ENCODE peak calls at places on chromosomes 16 and 17, in nine cellular contexts. One of them, this sample, is unnamed.

GRCh38 chr17:76983431-76983830 is 115.2 kb downstream of the MGAT5B start:
- DNase-seq in C1 segment of cervical spinal cord: no peak
- DNase-seq in NCI-H460: no peak
- DNase-seq in AG08396: no peak
- DNase-seq in activated T-helper 1 cell treated with Interleukin-2 at 50 U/mL for 16 hours: no peak
- DNase-seq in testis: no peak
- DNase-seq in NCI-H774: no peak
- DNase-seq in ovary: no peak
- DNase-seq in tibial artery: no peak
- DNase-seq in this sample: no peak

GRCh38 chr16:56424404-56424765 is 960 bp downstream of the AMFR start:
- DNase-seq in NCI-H460: no peak
- DNase-seq in testis: no peak
- DNase-seq in tibial artery: no peak
- DNase-seq in activated T-helper 1 cell treated with Interleukin-2 at 50 U/mL for 16 hours: no peak
- DNase-seq in ovary: peak; percentile 28
- DNase-seq in AG08396: peak; percentile 16
- DNase-seq in C1 segment of cervical spinal cord: no peak
- DNase-seq in NCI-H774: no peak
- DNase-seq in this sample: no peak

GRCh38 chr17:2215616-2216364 is 87.8 kb downstream of the SMG6 start:
- DNase-seq in NCI-H460: no peak
- DNase-seq in NCI-H774: no peak
- DNase-seq in AG08396: no peak
- DNase-seq in testis: peak; percentile 78
- DNase-seq in ovary: peak; percentile 80
- DNase-seq in C1 segment of cervical spinal cord: peak; percentile 23
- DNase-seq in tibial artery: no peak
- DNase-seq in activated T-helper 1 cell treated with Interleukin-2 at 50 U/mL for 16 hours: peak; percentile 58
- DNase-seq in this sample: peak; percentile 79

GRCh38 chr17:59149841-59150511 is 5.0 kb downstream of the SKA2 start:
- DNase-seq in activated T-helper 1 cell treated with Interleukin-2 at 50 U/mL for 16 hours: no peak
- DNase-seq in tibial artery: no peak
- DNase-seq in AG08396: no peak
- DNase-seq in ovary: no peak
- DNase-seq in testis: no peak
- DNase-seq in NCI-H774: no peak
- DNase-seq in NCI-H460: no peak
- DNase-seq in C1 segment of cervical spinal cord: no peak
- DNase-seq in this sample: no peak

GRCh38 chr17:57948555-57949420 is 6.4 kb downstream of the CUEDC1 start:
- DNase-seq in NCI-H460: peak; percentile 53
- DNase-seq in AG08396: peak; percentile 86
- DNase-seq in tibial artery: peak; percentile 65
- DNase-seq in testis: no peak
- DNase-seq in C1 segment of cervical spinal cord: no peak
- DNase-seq in ovary: no peak
- DNase-seq in NCI-H774: no peak
- DNase-seq in activated T-helper 1 cell treated with Interleukin-2 at 50 U/mL for 16 hours: no peak
- DNase-seq in this sample: peak; percentile 85

GRCh38 chr17:39090832-39091622 is 60.4 kb downstream of the PLXDC1 start:
- DNase-seq in AG08396: no peak
- DNase-seq in ovary: no peak
- DNase-seq in NCI-H774: no peak
- DNase-seq in tibial artery: no peak
- DNase-seq in activated T-helper 1 cell treated with Interleukin-2 at 50 U/mL for 16 hours: no peak
- DNase-seq in testis: no peak
- DNase-seq in C1 segment of cervical spinal cord: no peak
- DNase-seq in NCI-H460: no peak
- DNase-seq in this sample: no peak

GRCh38 chr17:28982191-28982793 is 23.5 kb downstream of the SEZ6 start:
- DNase-seq in tibial artery: no peak
- DNase-seq in C1 segment of cervical spinal cord: no peak
- DNase-seq in AG08396: no peak
- DNase-seq in ovary: no peak
- DNase-seq in NCI-H774: no peak
- DNase-seq in NCI-H460: no peak
- DNase-seq in activated T-helper 1 cell treated with Interleukin-2 at 50 U/mL for 16 hours: peak; percentile 8
- DNase-seq in testis: peak; percentile 24
- DNase-seq in this sample: no peak

GRCh38 chr17:7742729-7743128 is 25.2 kb downstream of the DNAH2 start:
- DNase-seq in tibial artery: no peak
- DNase-seq in AG08396: no peak
- DNase-seq in testis: no peak
- DNase-seq in ovary: no peak
- DNase-seq in NCI-H460: no peak
- DNase-seq in NCI-H774: no peak
- DNase-seq in activated T-helper 1 cell treated with Interleukin-2 at 50 U/mL for 16 hours: no peak
- DNase-seq in C1 segment of cervical spinal cord: no peak
- DNase-seq in this sample: no peak

GRCh38 chr16:15643453-15644305 is 725 bp upstream of the MARF1 start:
- DNase-seq in NCI-H774: peak; percentile 60
- DNase-seq in C1 segment of cervical spinal cord: no peak
- DNase-seq in NCI-H460: peak; percentile 67
- DNase-seq in AG08396: peak; percentile 44
- DNase-seq in tibial artery: no peak
- DNase-seq in testis: peak; percentile 33
- DNase-seq in ovary: peak; percentile 47
- DNase-seq in activated T-helper 1 cell treated with Interleukin-2 at 50 U/mL for 16 hours: no peak
- DNase-seq in this sample: peak; percentile 36

GRCh38 chr17:14354807-14355206 is 53.9 kb downstream of the HS3ST3B1 start:
- DNase-seq in testis: no peak
- DNase-seq in tibial artery: no peak
- DNase-seq in NCI-H460: no peak
- DNase-seq in ovary: no peak
- DNase-seq in AG08396: no peak
- DNase-seq in C1 segment of cervical spinal cord: no peak
- DNase-seq in activated T-helper 1 cell treated with Interleukin-2 at 50 U/mL for 16 hours: no peak
- DNase-seq in NCI-H774: no peak
- DNase-seq in this sample: no peak

GRCh38 chr16:48361012-48361411 is 24.2 kb downstream of the SIAH1 start:
- DNase-seq in C1 segment of cervical spinal cord: no peak
- DNase-seq in tibial artery: no peak
- DNase-seq in AG08396: no peak
- DNase-seq in ovary: no peak
- DNase-seq in NCI-H774: no peak
- DNase-seq in activated T-helper 1 cell treated with Interleukin-2 at 50 U/mL for 16 hours: no peak
- DNase-seq in NCI-H460: no peak
- DNase-seq in testis: no peak
- DNase-seq in this sample: no peak

GRCh38 chr17:44672479-44673093 is 16.3 kb downstream of the MEIOC start:
- DNase-seq in NCI-H774: no peak
- DNase-seq in testis: no peak
- DNase-seq in C1 segment of cervical spinal cord: no peak
- DNase-seq in tibial artery: no peak
- DNase-seq in NCI-H460: peak; percentile 33
- DNase-seq in AG08396: no peak
- DNase-seq in ovary: no peak
- DNase-seq in activated T-helper 1 cell treated with Interleukin-2 at 50 U/mL for 16 hours: no peak
- DNase-seq in this sample: no peak

GRCh38 chr17:78133179-78133951 is 2.8 kb downstream of the TMC8 start:
- DNase-seq in testis: no peak
- DNase-seq in activated T-helper 1 cell treated with Interleukin-2 at 50 U/mL for 16 hours: no peak
- DNase-seq in tibial artery: peak; percentile 58
- DNase-seq in C1 segment of cervical spinal cord: no peak
- DNase-seq in NCI-H774: no peak
- DNase-seq in NCI-H460: no peak
- DNase-seq in AG08396: no peak
- DNase-seq in ovary: no peak
- DNase-seq in this sample: no peak

This sample was measured in MG63.